ENCODE peak calls at places on chromosomes 3 and 15, in ten cellular contexts. Y is AML-193; M is activated CD8-positive, alpha-beta memory T cell treated with anti-CD3 and anti-CD28 coated beads for 4 hours; V is AG04449; E is NCI-H2107; P is osteoblast; W is stimulated activated CD4-positive, alpha-beta T cell treated with anti-CD3 and anti-CD28 coated beads, TNF-alpha, amount 100 ng/mL, for 4 hours; T is stomach; N is activated CD4-positive, alpha-beta T cell treated with anti-CD3 and anti-CD28 coated beads for 24 hours; S is C1 segment of cervical spinal cord. X is an unnamed sample.

GRCh38 chr3:33883538-33884203 is 85.2 kb downstream of the PDCD6IP start:
- DNase-seq in Y (peak; percentile 50), M (no peak), V (no peak), E (no peak), P (peak; percentile 81), W (no peak), T (no peak), N (no peak), S (no peak), X (peak; percentile 61)

GRCh38 chr3:194562986-194563385 is 70.2 kb downstream of the TMEM44 start:
- DNase-seq in Y (no peak), M (no peak), V (no peak), E (no peak), P (peak; percentile 10), W (no peak), T (no peak), N (no peak), S (no peak), X (no peak)

GRCh38 chr3:197907196-197907595 is 42.8 kb upstream of the RPL35A start:
- DNase-seq in Y (no peak), M (no peak), V (no peak), E (no peak), P (no peak), W (no peak), T (no peak), N (no peak), S (no peak), X (no peak)

GRCh38 chr3:47342812-47343211 is 38.0 kb upstream of the PTPN23 start:
- DNase-seq in Y (no peak), M (no peak), V (no peak), E (no peak), P (no peak), W (no peak), T (no peak), N (no peak), S (no peak), X (no peak)

GRCh38 chr3:12222765-12223485 is 64.2 kb upstream of the TIMP4 start:
- DNase-seq in Y (peak; percentile 77), M (no peak), V (peak; percentile 50), E (no peak), P (peak; percentile 77), W (no peak), T (no peak), N (no peak), S (no peak), X (no peak)

GRCh38 chr15:63395730-63396545 is 14.3 kb upstream of the CA12 start:
- DNase-seq in Y (no peak), M (no peak), V (no peak), E (no peak), P (no peak), W (no peak), T (no peak), N (no peak), S (no peak), X (no peak)

GRCh38 chr15:77027111-77027696 is 32.3 kb downstream of the PSTPIP1 start:
- DNase-seq in Y (no peak), M (no peak), V (no peak), E (no peak), P (no peak), W (no peak), T (no peak), N (no peak), S (no peak), X (no peak)

GRCh38 chr3:21447471-21448205 is 303.4 kb downstream of the ZNF385D start:
- DNase-seq in Y (no peak), M (no peak), V (peak; percentile 67), E (no peak), P (peak; percentile 61), W (no peak), T (no peak), N (no peak), S (no peak), X (no peak)

GRCh38 chr15:63605816-63606215 is 8.6 kb downstream of the FBXL22 start:
- DNase-seq in Y (no peak), M (no peak), V (no peak), E (no peak), P (peak; percentile 59), W (no peak), T (no peak), N (peak; percentile 39), S (no peak), X (no peak)

GRCh38 chr3:148790841-148791240 is 36.8 kb upstream of the CPB1 start:
- DNase-seq in Y (peak; percentile 22), M (no peak), V (no peak), E (no peak), P (no peak), W (no peak), T (no peak), N (no peak), S (peak; percentile 48), X (peak; percentile 58)

GRCh38 chr15:85624241-85624855 is 170.4 kb downstream of the KLHL25 start:
- DNase-seq in Y (peak; percentile 60), M (no peak), V (no peak), E (no peak), P (peak; percentile 72), W (no peak), T (no peak), N (no peak), S (no peak), X (no peak)

GRCh38 chr3:134350861-134351311 is 23.4 kb downstream of the AMOTL2 start:
- DNase-seq in Y (no peak), M (no peak), V (no peak), E (no peak), P (peak; percentile 25), W (no peak), T (peak; percentile 86), N (no peak), S (no peak), X (no peak)

GRCh38 chr3:4885322-4885721 is 93.9 kb upstream of the BHLHE40 start:
- DNase-seq in Y (no peak), M (no peak), V (no peak), E (no peak), P (no peak), W (no peak), T (no peak), N (no peak), S (no peak), X (peak; percentile 14)

GRCh38 chr15:31326729-31327673 is at the start of gene KLF13:
- DNase-seq in Y (peak; percentile 50), M (peak; percentile 51), V (no peak), E (no peak), P (peak; percentile 98), W (peak; percentile 55), T (peak; percentile 74), N (no peak), S (peak; percentile 90), X (no peak)

GRCh38 chr3:10508619-10509260 is 3.4 kb upstream of the ATP2B2 start:
- DNase-seq in Y (no peak), M (no peak), V (no peak), E (no peak), P (no peak), W (no peak), T (no peak), N (no peak), S (no peak), X (no peak)

GRCh38 chr3:86954751-86955150 is 36.2 kb downstream of the VGLL3 start:
- DNase-seq in Y (no peak), M (no peak), V (no peak), E (no peak), P (peak; percentile 49), W (no peak), T (no peak), N (no peak), S (no peak), X (no peak)

GRCh38 chr3:1026395-1026794 is 66.4 kb upstream of the CNTN6 start:
- DNase-seq in Y (no peak), M (no peak), V (no peak), E (no peak), P (no peak), W (no peak), T (no peak), N (no peak), S (no peak), X (no peak)

GRCh38 chr15:92889390-92890113 is 10.6 kb upstream of the CHD2 start:
- DNase-seq in Y (no peak), M (no peak), V (no peak), E (no peak), P (no peak), W (no peak), T (no peak), N (no peak), S (no peak), X (no peak)

GRCh38 chr3:48674505-48674904 is 11.2 kb downstream of the NCKIPSD start:
- DNase-seq in Y (no peak), M (no peak), V (no peak), E (no peak), P (no peak), W (no peak), T (no peak), N (no peak), S (no peak), X (no peak)

GRCh38 chr15:59232476-59232875 is 25.8 kb downstream of the LDHAL6B start:
- DNase-seq in Y (no peak), M (no peak), V (peak; percentile 75), E (no peak), P (peak; percentile 95), W (no peak), T (no peak), N (no peak), S (no peak), X (peak; percentile 18)

GRCh38 chr3:128410669-128411573 is 55.8 kb downstream of the DNAJB8 start:
- DNase-seq in Y (no peak), M (no peak), V (no peak), E (no peak), P (no peak), W (no peak), T (no peak), N (no peak), S (no peak), X (no peak)

GRCh38 chr3:172089250-172089649 is 49.9 kb downstream of the FNDC3B start:
- DNase-seq in Y (no peak), M (no peak), V (no peak), E (no peak), P (no peak), W (no peak), T (no peak), N (no peak), S (no peak), X (no peak)

GRCh38 chr3:173650596-173650995 is 253.1 kb downstream of the NLGN1 start:
- DNase-seq in Y (no peak), M (no peak), V (no peak), E (no peak), P (no peak), W (no peak), T (no peak), N (no peak), S (no peak), X (no peak)

GRCh38 chr3:45760878-45761711 is 35.2 kb downstream of the SLC6A20 start:
- DNase-seq in Y (peak; percentile 67), M (no peak), V (peak; percentile 3), E (peak; percentile 12), P (peak; percentile 94), W (peak; percentile 9), T (peak; percentile 50), N (peak; percentile 10), S (no peak), X (peak; percentile 85)

X was measured in COLO829.